ENCODE peak calls at places on chromosomes 6 and 20, in ten cellular contexts. L is stimulated activated CD4-positive, alpha-beta T cell treated with anti-CD3 and anti-CD28 coated beads, Interleukin-12 subunit alpha, Interleukin-12 subunit beta, amount 100 ng/mL, for 48 hours; T is memory B cell; K is effector memory CD4-positive, alpha-beta T cell; F is mesendoderm; G is central memory CD4-positive, alpha-beta T cell; H is HT1080; Y is HFF-Myc; X is cardiac muscle cell; V is ureter. C is an unnamed sample.

GRCh38 chr6:129644567-129645015 is 65.4 kb downstream of the ARHGAP18 start:
- DNase-seq in Y (no peak), G (no peak), L (no peak), V (no peak), X (no peak), H (peak), K (no peak), F (peak), T (no peak), C (no peak)

GRCh38 chr6:149059557-149059956 is 258.0 kb upstream of the TAB2 start:
- DNase-seq in K (no peak), T (no peak), G (no peak), Y (no peak), F (no peak), X (no peak), L (no peak), H (no peak), V (no peak), C (no peak)

GRCh38 chr6:148317739-148318138 is 24.9 kb upstream of the SASH1 start:
- DNase-seq in V (no peak), T (no peak), Y (no peak), G (no peak), X (no peak), K (no peak), L (no peak), F (no peak), H (no peak), C (no peak)

GRCh38 chr20:39897058-39897457 is 792.0 kb downstream of the MAFB start:
- DNase-seq in X (no peak), V (no peak), K (no peak), T (no peak), G (no peak), F (no peak), Y (peak), H (no peak), L (no peak), C (no peak)

GRCh38 chr6:119444642-119445557 is 95.3 kb upstream of the MAN1A1 start:
- DNase-seq in V (no peak), K (no peak), F (no peak), T (no peak), H (no peak), Y (no peak), L (no peak), G (no peak), X (no peak), C (no peak)

GRCh38 chr6:129317931-129318820 is 391.8 kb downstream of the ARHGAP18 start:
- DNase-seq in H (peak), Y (no peak), K (no peak), L (no peak), F (peak), V (no peak), G (no peak), T (no peak), X (no peak), C (no peak)

GRCh38 chr20:58420798-58421496 is 31.9 kb downstream of the VAPB start:
- DNase-seq in V (no peak), Y (peak), F (no peak), H (peak), X (no peak), K (no peak), T (no peak), G (no peak), L (no peak), C (no peak)

GRCh38 chr6:19664878-19665715 is 172.1 kb upstream of the ID4 start:
- DNase-seq in Y (no peak), T (no peak), V (no peak), F (no peak), X (no peak), G (no peak), H (no peak), L (no peak), K (no peak), C (no peak)

GRCh38 chr20:50379049-50379990 is 130.9 kb upstream of the PTPN1 start:
- DNase-seq in T (no peak), K (no peak), F (no peak), Y (peak), G (no peak), L (no peak), H (no peak), V (peak), X (no peak), C (no peak)

C was measured in effector memory CD8-positive, alpha-beta T cell.